ENCODE peak calls at places on chromosomes 13 and 19, in eight cellular contexts. L, U, D, N, J, R, X and K are unnamed samples.

GRCh38 chr13:106917024-106917491 is 349.1 kb upstream of the ARGLU1 start:
- DNase-seq in L (no peak), U (peak; percentile 22), D (no peak), N (no peak), J (peak; percentile 74), R (no peak), X (peak; percentile 48), K (no peak)

GRCh38 chr19:30799854-30800755 is 427.9 kb downstream of the ZNF536 start:
- DNase-seq in L (no peak), U (no peak), D (peak; percentile 28), N (no peak), J (peak; percentile 36), R (peak; percentile 27), X (peak; percentile 57), K (no peak)

GRCh38 chr19:45450042-45450380 is 17.8 kb upstream of the FOSB start:
- DNase-seq in L (no peak), U (no peak), D (no peak), N (no peak), J (no peak), R (no peak), X (no peak), K (no peak)

GRCh38 chr19:5130371-5131030 is 161.6 kb downstream of the KDM4B start:
- DNase-seq in L (no peak), U (no peak), D (no peak), N (no peak), J (peak; percentile 65), R (no peak), X (no peak), K (no peak)

GRCh38 chr19:43290568-43291359 is 21.4 kb upstream of the PSG9 start:
- DNase-seq in L (no peak), U (no peak), D (no peak), N (no peak), J (no peak), R (no peak), X (no peak), K (no peak)

GRCh38 chr19:55014714-55015113 is 23.4 kb downstream of the GP6 start:
- DNase-seq in L (no peak), U (peak; percentile 22), D (no peak), N (no peak), J (peak; percentile 60), R (no peak), X (no peak), K (no peak)

GRCh38 chr13:94859812-94860210 is 147.5 kb upstream of the SOX21 start:
- DNase-seq in L (no peak), U (no peak), D (no peak), N (no peak), J (no peak), R (no peak), X (no peak), K (no peak)

GRCh38 chr13:39672378-39673132 is 17.1 kb downstream of the COG6 start:
- DNase-seq in L (no peak), U (no peak), D (no peak), N (no peak), J (no peak), R (no peak), X (no peak), K (no peak)

GRCh38 chr19:16368385-16369305 is 44.0 kb downstream of the KLF2 start:
- DNase-seq in L (no peak), U (no peak), D (no peak), N (no peak), J (no peak), R (no peak), X (no peak), K (no peak)

GRCh38 chr19:10328558-10329429 is 4.5 kb downstream of the RAVER1 start:
- DNase-seq in L (no peak), U (no peak), D (no peak), N (no peak), J (peak; percentile 70), R (no peak), X (no peak), K (no peak)

GRCh38 chr19:6608950-6609349 is 18.0 kb upstream of the CD70 start:
- DNase-seq in L (no peak), U (no peak), D (no peak), N (no peak), J (no peak), R (no peak), X (no peak), K (no peak)

GRCh38 chr19:16435238-16435911 is 36.4 kb downstream of the EPS15L1 start:
- DNase-seq in L (peak; percentile 98), U (peak; percentile 74), D (no peak), N (no peak), J (no peak), R (no peak), X (peak; percentile 77), K (peak; percentile 66)

GRCh38 chr19:46951236-46951986 is 68.2 kb upstream of the NPAS1 start:
- DNase-seq in L (peak; percentile 45), U (no peak), D (no peak), N (no peak), J (no peak), R (no peak), X (no peak), K (no peak)

GRCh38 chr13:44698076-44698475 is 121.9 kb upstream of the TSC22D1 start:
- DNase-seq in L (no peak), U (no peak), D (no peak), N (no peak), J (no peak), R (no peak), X (no peak), K (no peak)

GRCh38 chr13:76635232-76636021 is 250.8 kb downstream of the KCTD12 start:
- DNase-seq in L (no peak), U (no peak), D (no peak), N (no peak), J (no peak), R (no peak), X (no peak), K (no peak)

GRCh38 chr13:95676100-95676774 is 702 bp upstream of the DNAJC3 start:
- DNase-seq in L (peak; percentile 39), U (no peak), D (peak; percentile 37), N (no peak), J (no peak), R (no peak), X (peak; percentile 45), K (peak; percentile 40)

GRCh38 chr13:111906816-111907215 is 160.1 kb upstream of the SOX1 start:
- DNase-seq in L (no peak), U (no peak), D (no peak), N (no peak), J (no peak), R (no peak), X (no peak), K (no peak)

GRCh38 chr19:51367565-51368365 is 1.0 kb downstream of the CLDND2 start:
- DNase-seq in L (peak; percentile 98), U (peak; percentile 100), D (peak; percentile 99), N (peak; percentile 99), J (peak; percentile 97), R (peak; percentile 98), X (peak; percentile 100), K (peak; percentile 96)
- TF ChIP-seq POLR2A in L (peak; percentile 57), U (no peak), D (no peak), N (no peak), J (no peak), R (peak; percentile 50), X (no peak), K (no peak)

GRCh38 chr13:20672772-20673171 is 30.7 kb upstream of the IL17D start:
- DNase-seq in L (peak; percentile 28), U (no peak), D (no peak), N (no peak), J (no peak), R (no peak), X (no peak), K (no peak)

GRCh38 chr13:20669162-20669561 is 34.3 kb upstream of the IL17D start:
- DNase-seq in L (no peak), U (no peak), D (no peak), N (no peak), J (no peak), R (no peak), X (no peak), K (no peak)

GRCh38 chr13:20667857-20668256 is 35.6 kb upstream of the IL17D start:
- DNase-seq in L (peak; percentile 3), U (no peak), D (no peak), N (no peak), J (no peak), R (no peak), X (no peak), K (no peak)

GRCh38 chr13:20673711-20674110 is 29.8 kb upstream of the IL17D start:
- DNase-seq in L (no peak), U (no peak), D (no peak), N (no peak), J (no peak), R (no peak), X (no peak), K (no peak)

GRCh38 chr13:20671789-20672188 is 31.7 kb upstream of the IL17D start:
- DNase-seq in L (no peak), U (no peak), D (no peak), N (no peak), J (no peak), R (no peak), X (no peak), K (no peak)
- TF ChIP-seq CTCF in L (no peak), U (no peak), D (no peak), N (no peak), J (no peak), R (no peak), X (no peak), K (no peak)

DNA sequence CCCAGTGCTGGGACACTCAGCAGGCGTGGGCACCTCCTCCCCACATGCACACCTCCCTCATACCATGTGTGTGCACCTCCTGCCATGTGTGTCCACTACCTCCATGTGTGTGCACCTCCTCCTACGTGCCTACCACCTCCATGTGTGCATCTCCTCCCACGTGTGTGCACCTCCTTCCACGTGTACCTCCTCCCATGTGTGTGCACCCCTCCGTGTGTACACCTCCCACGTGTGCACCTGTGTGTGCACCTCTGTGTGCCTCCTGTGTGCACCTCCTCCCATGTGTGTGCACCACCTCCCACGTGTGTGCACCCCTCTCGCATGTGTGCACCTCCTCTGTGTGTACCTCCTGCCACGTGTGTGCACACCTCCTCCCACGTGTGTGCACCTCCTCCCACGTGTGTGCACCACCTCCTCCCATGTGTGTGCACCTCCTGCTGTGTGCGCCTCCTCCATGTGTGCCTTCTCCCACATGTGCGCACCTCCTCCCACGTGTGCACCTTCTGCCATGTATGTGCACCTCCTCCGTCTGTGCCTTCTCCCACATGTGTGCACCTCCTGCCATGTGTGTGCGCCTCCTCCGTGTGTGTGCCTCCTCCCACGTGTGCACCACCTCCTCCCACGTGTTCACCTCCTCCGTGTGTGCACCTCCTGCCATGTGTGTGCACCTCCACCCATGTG is 6.1 kb upstream of the C13orf46 start:
- DNase-seq in L (no peak), U (no peak), D (no peak), N (no peak), J (no peak), R (no peak), X (peak; percentile 15), K (no peak)
- H3K36me3 ChIP-seq in L (peaks cover 66% of the 10 kb centered on the region), U (no peaks in the 10 kb centered on the region), D (peaks cover 72% of the 10 kb centered on the region), N (no peaks in the 10 kb centered on the region), J (peaks cover 46% of the 10 kb centered on the region), R (no peaks in the 10 kb centered on the region), X (peaks cover 20% of the 10 kb centered on the region), K (peaks cover 56% of the 10 kb centered on the region)

GRCh38 chr13:73194310-73194709 is 135.5 kb downstream of the KLF5 start:
- DNase-seq in L (no peak), U (no peak), D (no peak), N (no peak), J (no peak), R (no peak), X (no peak), K (no peak)
- TF ChIP-seq POLR2A in L (no peak), U (no peak), D (no peak), N (no peak), J (no peak), R (no peak), X (no peak), K (no peak)